ENCODE peak calls at places on chromosome 3, in four cellular contexts. One of them, this sample, is unnamed.

GRCh38 chr3:79670178-79670577 is 97.6 kb downstream of the ROBO1 start:
- DNase-seq in HepG2: no peak
- DNase-seq in A549: no peak
- DNase-seq in H1: no peak
- DNase-seq in this sample: no peak

GRCh38 chr3:194462936-194463335 is 23.9 kb downstream of the ATP13A3 start:
- DNase-seq in HepG2: no peak
- DNase-seq in A549: no peak
- DNase-seq in H1: no peak
- DNase-seq in this sample: no peak

GRCh38 chr3:77815467-77815866 is 775.6 kb downstream of the ROBO2 start:
- DNase-seq in A549: no peak
- DNase-seq in H1: peak
- DNase-seq in HepG2: peak
- DNase-seq in this sample: peak

GRCh38 chr3:131688370-131688769 is 185.6 kb upstream of the MRPL3 start:
- DNase-seq in H1: no peak
- DNase-seq in HepG2: no peak
- DNase-seq in A549: no peak
- DNase-seq in this sample: no peak

GRCh38 chr3:131329774-131330173 is 51.8 kb upstream of the NUDT16 start:
- DNase-seq in A549: no peak
- DNase-seq in H1: no peak
- DNase-seq in HepG2: no peak
- DNase-seq in this sample: no peak

GRCh38 chr3:52359116-52359855 is 43.2 kb downstream of the DNAH1 start:
- DNase-seq in HepG2: no peak
- DNase-seq in A549: no peak
- DNase-seq in H1: no peak
- DNase-seq in this sample: no peak

GRCh38 chr3:187902041-187902471 is 156.8 kb upstream of the BCL6 start:
- DNase-seq in A549: no peak
- DNase-seq in H1: no peak
- DNase-seq in HepG2: no peak
- DNase-seq in this sample: no peak

GRCh38 chr3:13482106-13482690 is 2.1 kb downstream of the HDAC11 start:
- DNase-seq in A549: no peak
- DNase-seq in H1: no peak
- DNase-seq in HepG2: no peak
- DNase-seq in this sample: no peak

GRCh38 chr3:196179380-196180308 is 31.6 kb downstream of the ZDHHC19 start:
- DNase-seq in HepG2: no peak
- DNase-seq in H1: no peak
- DNase-seq in A549: no peak
- DNase-seq in this sample: peak

GRCh38 chr3:62587579-62588031 is 214.3 kb upstream of the FEZF2 start:
- DNase-seq in H1: no peak
- DNase-seq in A549: no peak
- DNase-seq in HepG2: no peak
- DNase-seq in this sample: no peak

GRCh38 chr3:187669675-187670504 is at the start of gene SST:
- DNase-seq in A549: no peak
- DNase-seq in H1: peak
- DNase-seq in HepG2: peak
- DNase-seq in this sample: peak

GRCh38 chr3:52004158-52004787 is 8.6 kb upstream of the RPL29 start:
- DNase-seq in HepG2: peak
- DNase-seq in H1: peak
- DNase-seq in A549: no peak
- DNase-seq in this sample: peak

GRCh38 chr3:134312873-134313838 is 61.1 kb downstream of the AMOTL2 start:
- DNase-seq in A549: no peak
- DNase-seq in H1: peak
- DNase-seq in HepG2: peak
- DNase-seq in this sample: peak

GRCh38 chr3:171833775-171834460 is 9.2 kb upstream of the TMEM212 start:
- DNase-seq in A549: no peak
- DNase-seq in HepG2: no peak
- DNase-seq in H1: no peak
- DNase-seq in this sample: no peak

GRCh38 chr3:16140894-16141285 is 33.6 kb upstream of the GALNT15 start:
- DNase-seq in HepG2: no peak
- DNase-seq in H1: no peak
- DNase-seq in A549: no peak
- DNase-seq in this sample: no peak

GRCh38 chr3:108494862-108495531 is 15.4 kb downstream of the MYH15 start:
- DNase-seq in A549: no peak
- DNase-seq in H1: no peak
- DNase-seq in HepG2: no peak
- DNase-seq in this sample: no peak

GRCh38 chr3:53161820-53162671 is 1.0 kb downstream of the PRKCD start:
- DNase-seq in H1: no peak
- DNase-seq in A549: peak
- DNase-seq in HepG2: no peak
- DNase-seq in this sample: peak

GRCh38 chr3:138474163-138474562 is 39.7 kb downstream of the ESYT3 start:
- DNase-seq in HepG2: no peak
- DNase-seq in A549: no peak
- DNase-seq in H1: no peak
- DNase-seq in this sample: no peak

GRCh38 chr3:10002951-10003350 is 16.3 kb upstream of the EMC3 start:
- DNase-seq in HepG2: no peak
- DNase-seq in H1: no peak
- DNase-seq in A549: no peak
- DNase-seq in this sample: no peak

GRCh38 chr3:127112796-127113570 is 79.9 kb upstream of the PRR23E start:
- DNase-seq in HepG2: peak
- DNase-seq in H1: no peak
- DNase-seq in A549: no peak
- DNase-seq in this sample: no peak

GRCh38 chr3:15431256-15431837 is 3.9 kb downstream of the EAF1 start:
- DNase-seq in HepG2: no peak
- DNase-seq in H1: no peak
- DNase-seq in A549: no peak
- DNase-seq in this sample: no peak

GRCh38 chr3:195226900-195227447 is 44.0 kb downstream of the XXYLT1 start:
- DNase-seq in HepG2: peak
- DNase-seq in A549: no peak
- DNase-seq in H1: peak
- DNase-seq in this sample: peak

GRCh38 chr3:194251461-194251860 is 99.7 kb downstream of the CPN2 start:
- DNase-seq in H1: peak
- DNase-seq in HepG2: no peak
- DNase-seq in A549: no peak
- DNase-seq in this sample: no peak

GRCh38 chr3:51384145-51384729 is 854 bp upstream of the MANF start:
- DNase-seq in H1: peak
- DNase-seq in A549: no peak
- DNase-seq in HepG2: no peak
- DNase-seq in this sample: peak

GRCh38 chr3:172154768-172155649 is 115.6 kb downstream of the FNDC3B start:
- DNase-seq in A549: no peak
- DNase-seq in H1: no peak
- DNase-seq in HepG2: no peak
- DNase-seq in this sample: no peak

DNA sequence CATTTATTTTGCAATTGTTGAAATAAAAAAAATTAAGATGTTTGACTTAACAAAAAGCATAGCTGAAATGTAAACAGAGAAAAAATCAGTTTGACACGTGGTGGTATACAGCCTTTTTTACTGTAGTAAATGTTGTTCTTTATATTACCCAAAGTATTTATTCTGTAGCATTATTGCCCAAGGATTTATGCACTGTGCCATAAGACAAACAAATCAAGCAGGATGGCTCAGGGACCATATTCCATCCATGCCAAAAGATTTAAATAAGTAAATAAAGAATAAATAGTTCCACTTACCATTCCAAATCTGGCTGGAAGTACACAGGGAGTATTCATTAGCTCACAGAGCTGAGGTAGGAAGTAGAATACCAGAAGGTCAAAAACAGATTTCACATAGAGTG is 666.7 kb upstream of the CADM2 start:
- DNase-seq in H1: no peak
- DNase-seq in HepG2: no peak
- DNase-seq in A549: no peak
- DNase-seq in this sample: no peak
- TF ChIP-seq PHF8 in H1: no peak
- TF ChIP-seq PHF8 in HepG2: no peak
- TF ChIP-seq PHF8 in A549: no peak
- TF ChIP-seq PHF8 in this sample: no peak

DNA sequence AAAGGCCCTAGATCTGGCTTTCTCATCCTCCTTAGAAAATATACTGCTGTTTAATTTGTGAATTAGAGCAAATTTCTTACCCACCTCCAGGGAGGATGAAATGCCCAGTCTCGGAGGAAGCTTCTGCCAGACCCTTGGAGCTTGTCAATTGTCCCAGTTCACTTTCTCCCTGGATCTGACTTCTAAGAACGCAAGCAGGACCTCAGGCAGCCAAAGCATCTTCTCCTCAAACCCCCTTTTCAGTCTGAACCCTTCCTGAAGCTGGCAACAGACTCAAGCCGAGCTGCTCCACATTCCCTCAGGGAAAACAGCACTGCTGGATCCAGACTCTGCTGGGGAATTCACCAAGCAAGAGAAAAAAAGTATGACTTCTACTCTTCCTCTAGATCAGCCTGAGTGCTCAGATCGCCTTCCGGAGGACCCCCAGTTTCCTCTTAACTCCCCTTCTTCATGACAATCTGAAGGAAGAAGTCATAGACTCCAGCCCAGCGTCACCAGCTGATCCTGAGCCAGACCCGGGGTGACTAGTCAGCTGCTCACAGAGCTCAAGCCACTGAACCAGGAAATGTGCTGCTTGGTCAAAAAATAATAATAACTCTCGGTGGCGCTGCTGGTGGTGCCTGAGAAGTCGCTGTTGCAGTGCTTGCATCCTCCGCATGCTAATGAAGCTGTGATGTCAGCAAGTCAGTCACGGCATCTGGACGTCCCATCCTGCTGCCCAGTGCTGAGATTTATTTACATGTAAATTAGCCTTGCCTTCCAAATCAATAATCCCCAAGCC is at the start of gene PRICKLE2:
- DNase-seq in H1: no peak
- DNase-seq in A549: peak
- DNase-seq in HepG2: no peak
- DNase-seq in this sample: no peak
- TF ChIP-seq PHF8 in H1: no peak
- TF ChIP-seq PHF8 in A549: no peak
- TF ChIP-seq PHF8 in HepG2: no peak
- TF ChIP-seq PHF8 in this sample: no peak

GRCh38 chr3:58884457-58884856 is 165.4 kb downstream of the CFAP20DC start:
- DNase-seq in HepG2: no peak
- DNase-seq in H1: no peak
- DNase-seq in A549: no peak
- DNase-seq in this sample: no peak
- TF ChIP-seq PHF8 in HepG2: no peak
- TF ChIP-seq PHF8 in H1: no peak
- TF ChIP-seq PHF8 in A549: no peak
- TF ChIP-seq PHF8 in this sample: no peak

DNA sequence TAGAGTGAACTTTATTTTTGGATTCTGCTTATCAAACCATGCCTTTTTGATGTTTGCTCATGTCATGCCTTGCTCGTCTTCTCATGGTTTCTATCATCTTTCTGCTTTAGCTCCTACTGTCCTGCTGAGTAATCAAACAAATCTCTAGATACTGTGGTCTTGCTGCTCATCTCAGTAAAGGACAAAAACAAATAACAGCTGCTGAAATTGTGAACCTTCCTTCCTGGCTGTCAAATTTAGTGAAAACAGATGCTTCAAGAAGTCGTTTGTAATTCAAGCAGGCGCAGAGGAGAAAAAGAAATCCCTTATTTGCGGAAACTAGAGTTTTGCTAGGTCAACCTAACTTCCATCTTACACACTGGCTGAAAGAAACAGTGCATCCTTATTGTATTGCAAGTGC is 616.1 kb upstream of the ALCAM start:
- DNase-seq in H1: no peak
- DNase-seq in A549: no peak
- DNase-seq in HepG2: no peak
- DNase-seq in this sample: no peak
- TF ChIP-seq PHF8 in H1: no peak
- TF ChIP-seq PHF8 in A549: no peak
- TF ChIP-seq PHF8 in HepG2: no peak
- TF ChIP-seq PHF8 in this sample: no peak

GRCh38 chr3:113541519-113541918 is 9.2 kb downstream of the SIDT1 start:
- DNase-seq in H1: no peak
- DNase-seq in A549: no peak
- DNase-seq in HepG2: no peak
- DNase-seq in this sample: no peak

GRCh38 chr3:113545594-113545993 is 13.2 kb downstream of the SIDT1 start:
- DNase-seq in A549: no peak
- DNase-seq in H1: no peak
- DNase-seq in HepG2: no peak
- DNase-seq in this sample: no peak

GRCh38 chr3:113551821-113552220 is 19.5 kb downstream of the SIDT1 start:
- DNase-seq in A549: no peak
- DNase-seq in H1: no peak
- DNase-seq in HepG2: no peak
- DNase-seq in this sample: no peak

GRCh38 chr3:113546414-113546893 is 14.1 kb downstream of the SIDT1 start:
- DNase-seq in H1: no peak
- DNase-seq in HepG2: no peak
- DNase-seq in A549: no peak
- DNase-seq in this sample: no peak
- TF ChIP-seq PHF8 in H1: no peak
- TF ChIP-seq PHF8 in HepG2: no peak
- TF ChIP-seq PHF8 in A549: no peak
- TF ChIP-seq PHF8 in this sample: no peak

GRCh38 chr3:48502728-48503168 is 1.2 kb downstream of the SHISA5 start:
- DNase-seq in A549: no peak
- DNase-seq in H1: no peak
- DNase-seq in HepG2: no peak
- DNase-seq in this sample: no peak
- TF ChIP-seq PHF8 in A549: no peak
- TF ChIP-seq PHF8 in H1: no peak
- TF ChIP-seq PHF8 in HepG2: no peak
- TF ChIP-seq PHF8 in this sample: no peak

GRCh38 chr3:150763841-150764483 is 993 bp upstream of the SIAH2 start:
- DNase-seq in HepG2: peak
- DNase-seq in H1: no peak
- DNase-seq in A549: peak
- DNase-seq in this sample: no peak
- TF ChIP-seq PHF8 in HepG2: peak
- TF ChIP-seq PHF8 in H1: no peak
- TF ChIP-seq PHF8 in A549: peak
- TF ChIP-seq PHF8 in this sample: no peak

This sample was measured in K562.